ENCODE peak calls at places on chromosomes 4 and X, in five cellular contexts. C is MM.1S, Q is smooth muscle cell of the brain vasculature, D is Daoy, Z is colonic mucosa. O is an unnamed sample.

GRCh38 chr4:80101768-80102116 is 28.7 kb upstream of the ANTXR2 start:
- DNase-seq in Z (no peak), D (no peak), Q (no peak), C (no peak), O (no peak)

GRCh38 chr4:81606796-81607550 is 135.3 kb upstream of the RASGEF1B start:
- DNase-seq in C (no peak), Z (peak), Q (no peak), D (peak), O (no peak)

GRCh38 chr4:183097251-183098079 is 1.6 kb upstream of the WWC2 start:
- DNase-seq in Z (peak), C (no peak), D (no peak), Q (no peak), O (peak)

GRCh38 chrX:109440475-109440874 is 41.4 kb downstream of the GUCY2F start:
- DNase-seq in C (peak), Z (no peak), D (no peak), Q (peak), O (no peak)

GRCh38 chr4:30436394-30436793 is 283.8 kb upstream of the PCDH7 start:
- DNase-seq in D (no peak), C (no peak), Q (no peak), Z (no peak), O (no peak)

GRCh38 chrX:132216806-132217202 is 2.4 kb downstream of the RAP2C start:
- DNase-seq in Q (no peak), C (peak), D (peak), Z (no peak), O (no peak)

GRCh38 chr4:61296115-61296514 is 96.0 kb downstream of the ADGRL3 start:
- DNase-seq in Q (no peak), Z (no peak), D (no peak), C (peak), O (no peak)

GRCh38 chr4:8270912-8271815 is 1.6 kb downstream of the HTRA3 start:
- DNase-seq in Z (no peak), Q (no peak), C (no peak), D (no peak), O (no peak)

O was measured in H9.